ENCODE peak calls at places on chromosome 2, in seven cellular contexts. One of them, this sample, is unnamed.

GRCh38 chr2:8216397-8216796 is 465.5 kb upstream of the ID2 start:
- DNase-seq in iPS-NIHi11: no peak
- DNase-seq in AG08396: no peak
- DNase-seq in neural crest cell: no peak
- DNase-seq in activated T-cell treated with anti-CD3 and anti-CD28 coated beads for 1 hour: no peak
- DNase-seq in NCI-H2029 treated with DMSO at 0.1 percent for 48 hours: no peak
- DNase-seq in SIG-M5: no peak
- DNase-seq in this sample: no peak

GRCh38 chr2:6917761-6918421 is 679 bp downstream of the RNF144A start:
- DNase-seq in AG08396: no peak
- DNase-seq in iPS-NIHi11: no peak
- DNase-seq in activated T-cell treated with anti-CD3 and anti-CD28 coated beads for 1 hour: no peak
- DNase-seq in SIG-M5: no peak
- DNase-seq in neural crest cell: peak
- DNase-seq in NCI-H2029 treated with DMSO at 0.1 percent for 48 hours: no peak
- DNase-seq in this sample: no peak

GRCh38 chr2:173658946-173659371 is 304.3 kb downstream of the CDCA7 start:
- DNase-seq in AG08396: no peak
- DNase-seq in neural crest cell: no peak
- DNase-seq in activated T-cell treated with anti-CD3 and anti-CD28 coated beads for 1 hour: no peak
- DNase-seq in SIG-M5: no peak
- DNase-seq in iPS-NIHi11: no peak
- DNase-seq in NCI-H2029 treated with DMSO at 0.1 percent for 48 hours: no peak
- DNase-seq in this sample: no peak

GRCh38 chr2:234764378-234764777 is 187.4 kb upstream of the SH3BP4 start:
- DNase-seq in NCI-H2029 treated with DMSO at 0.1 percent for 48 hours: no peak
- DNase-seq in AG08396: no peak
- DNase-seq in neural crest cell: no peak
- DNase-seq in activated T-cell treated with anti-CD3 and anti-CD28 coated beads for 1 hour: no peak
- DNase-seq in SIG-M5: no peak
- DNase-seq in iPS-NIHi11: no peak
- DNase-seq in this sample: no peak

GRCh38 chr2:14016289-14016955 is 616.1 kb upstream of the LRATD1 start:
- DNase-seq in AG08396: no peak
- DNase-seq in iPS-NIHi11: no peak
- DNase-seq in NCI-H2029 treated with DMSO at 0.1 percent for 48 hours: peak
- DNase-seq in activated T-cell treated with anti-CD3 and anti-CD28 coated beads for 1 hour: no peak
- DNase-seq in neural crest cell: no peak
- DNase-seq in SIG-M5: no peak
- DNase-seq in this sample: no peak

GRCh38 chr2:221958224-221958623 is 340.6 kb downstream of the PAX3 start:
- DNase-seq in iPS-NIHi11: peak
- DNase-seq in activated T-cell treated with anti-CD3 and anti-CD28 coated beads for 1 hour: no peak
- DNase-seq in NCI-H2029 treated with DMSO at 0.1 percent for 48 hours: no peak
- DNase-seq in neural crest cell: no peak
- DNase-seq in AG08396: no peak
- DNase-seq in SIG-M5: no peak
- DNase-seq in this sample: no peak

GRCh38 chr2:23791030-23791429 is 135.9 kb downstream of the ATAD2B start:
- DNase-seq in AG08396: no peak
- DNase-seq in neural crest cell: no peak
- DNase-seq in SIG-M5: no peak
- DNase-seq in activated T-cell treated with anti-CD3 and anti-CD28 coated beads for 1 hour: no peak
- DNase-seq in iPS-NIHi11: no peak
- DNase-seq in NCI-H2029 treated with DMSO at 0.1 percent for 48 hours: no peak
- DNase-seq in this sample: no peak

GRCh38 chr2:16666453-16666801 is 793 bp upstream of the CYRIA start:
- DNase-seq in activated T-cell treated with anti-CD3 and anti-CD28 coated beads for 1 hour: no peak
- DNase-seq in neural crest cell: no peak
- DNase-seq in iPS-NIHi11: no peak
- DNase-seq in SIG-M5: no peak
- DNase-seq in AG08396: no peak
- DNase-seq in NCI-H2029 treated with DMSO at 0.1 percent for 48 hours: no peak
- DNase-seq in this sample: no peak